ENCODE peak calls at places on chromosomes 1 and 21, in four cellular contexts. Q, Z, O and Y are unnamed samples.

GRCh38 chr1:200610846-200611245 is 9.7 kb downstream of the KIF14 start:
- DNase-seq in Q (no peak), Z (peak; percentile 30), O (no peak), Y (no peak)

GRCh38 chr1:204296431-204296988 is 63.2 kb downstream of the PLEKHA6 start:
- DNase-seq in Q (no peak), Z (peak; percentile 72), O (no peak), Y (no peak)

GRCh38 chr1:94335950-94336349 is 82.2 kb upstream of the ABCD3 start:
- DNase-seq in Q (no peak), Z (peak; percentile 90), O (peak; percentile 18), Y (peak; percentile 71)

GRCh38 chr1:230822092-230822581 is 46.2 kb downstream of the C1orf198 start:
- DNase-seq in Q (no peak), Z (no peak), O (no peak), Y (no peak)

GRCh38 chr1:226487921-226488320 is 60.6 kb upstream of the STUM start:
- DNase-seq in Q (no peak), Z (no peak), O (no peak), Y (no peak)

GRCh38 chr1:93495911-93496310 is 48.0 kb downstream of the FNBP1L start:
- DNase-seq in Q (no peak), Z (no peak), O (no peak), Y (no peak)

GRCh38 chr21:26490771-26491170 is 82.3 kb downstream of the CYYR1 start:
- DNase-seq in Q (no peak), Z (no peak), O (no peak), Y (no peak)

GRCh38 chr1:6265173-6265572 is 4.3 kb upstream of the GPR153 start:
- DNase-seq in Q (no peak), Z (no peak), O (no peak), Y (no peak)

GRCh38 chr1:116506132-116507004 is 64.5 kb downstream of the CD58 start:
- DNase-seq in Q (no peak), Z (no peak), O (no peak), Y (peak; percentile 73)

GRCh38 chr1:41639332-41639936 is 155.0 kb upstream of the EDN2 start:
- DNase-seq in Q (no peak), Z (peak; percentile 65), O (peak; percentile 66), Y (no peak)

GRCh38 chr1:204275695-204276596 is 62.2 kb upstream of the GOLT1A start:
- DNase-seq in Q (no peak), Z (no peak), O (no peak), Y (no peak)

GRCh38 chr1:235883261-235883927 is 16.7 kb upstream of the LYST start:
- DNase-seq in Q (no peak), Z (peak; percentile 99), O (no peak), Y (no peak)

GRCh38 chr1:171220551-171221175 is 27.6 kb upstream of the FMO1 start:
- DNase-seq in Q (no peak), Z (no peak), O (no peak), Y (no peak)

GRCh38 chr1:21931171-21932093 is 5.7 kb downstream of the HSPG2 start:
- DNase-seq in Q (no peak), Z (peak; percentile 91), O (no peak), Y (no peak)

GRCh38 chr1:72284084-72284397 is 1.7 kb upstream of the NEGR1 start:
- DNase-seq in Q (no peak), Z (peak; percentile 25), O (no peak), Y (no peak)

GRCh38 chr1:118716775-118717174 is 271.4 kb downstream of the TBX15 start:
- DNase-seq in Q (no peak), Z (no peak), O (no peak), Y (no peak)

GRCh38 chr1:159009704-159010361 is at the start of gene IFI16:
- DNase-seq in Q (no peak), Z (peak; percentile 97), O (peak; percentile 35), Y (peak; percentile 43)

GRCh38 chr1:3653286-3653618 is 936 bp downstream of the TP73 start:
- DNase-seq in Q (no peak), Z (no peak), O (no peak), Y (no peak)

GRCh38 chr1:48869116-48869893 is 92.6 kb upstream of the BEND5 start:
- DNase-seq in Q (no peak), Z (no peak), O (no peak), Y (no peak)

GRCh38 chr1:178243119-178243518 is 149.2 kb downstream of the RASAL2 start:
- DNase-seq in Q (no peak), Z (no peak), O (no peak), Y (no peak)

GRCh38 chr1:230877139-230877923 is 9.0 kb upstream of the C1orf198 start:
- DNase-seq in Q (no peak), Z (peak; percentile 52), O (no peak), Y (no peak)

GRCh38 chr1:207981976-207982375 is 71.1 kb upstream of the CD34 start:
- DNase-seq in Q (no peak), Z (no peak), O (no peak), Y (peak; percentile 54)

GRCh38 chr1:226443439-226443838 is 35.5 kb upstream of the PARP1 start:
- DNase-seq in Q (no peak), Z (peak; percentile 69), O (no peak), Y (no peak)

GRCh38 chr1:184664042-184664659 is 90.5 kb downstream of the EDEM3 start:
- DNase-seq in Q (no peak), Z (peak; percentile 32), O (peak; percentile 65), Y (peak; percentile 65)

GRCh38 chr21:42574234-42575027 is 60.8 kb downstream of the SLC37A1 start:
- DNase-seq in Q (no peak), Z (no peak), O (no peak), Y (peak; percentile 16)

GRCh38 chr1:147654511-147654910 is 15.8 kb downstream of the ACP6 start:
- DNase-seq in Q (no peak), Z (no peak), O (no peak), Y (no peak)

GRCh38 chr1:47592296-47592975 is 154.6 kb downstream of the FOXD2 start:
- DNase-seq in Q (no peak), Z (no peak), O (no peak), Y (no peak)

GRCh38 chr1:199758626-199759255 is 268.8 kb upstream of the NR5A2 start:
- DNase-seq in Q (no peak), Z (no peak), O (no peak), Y (no peak)